ENCODE peak calls at places on chromosomes 13 and 19, in seven cellular contexts. C, P, A, D, E, L and Z are unnamed samples.

GRCh38 chr13:34416833-34417425 is 525.1 kb upstream of the NBEA start:
- DNase-seq in P (peak; percentile 78), C (peak; percentile 83), E (peak; percentile 68), D (no peak), A (no peak), L (no peak), Z (no peak)

GRCh38 chr19:12783849-12784393 is 7.4 kb upstream of the JUNB start:
- DNase-seq in L (peak; percentile 53), P (peak; percentile 81), A (no peak), D (peak; percentile 94), C (no peak), E (peak; percentile 77), Z (peak; percentile 75)

GRCh38 chr19:531009-531752 is 379 bp upstream of the CDC34 start:
- DNase-seq in D (no peak), E (peak; percentile 92), A (no peak), P (peak; percentile 48), L (no peak), C (peak; percentile 72), Z (peak; percentile 91)

GRCh38 chr13:42048625-42049453 is at the start of gene DGKH:
- DNase-seq in A (no peak), C (peak; percentile 70), P (peak; percentile 59), D (peak; percentile 78), E (peak; percentile 86), L (peak; percentile 30), Z (peak; percentile 86)

GRCh38 chr19:30093966-30094770 is 152.1 kb downstream of the URI1 start:
- DNase-seq in D (peak; percentile 23), A (no peak), C (no peak), P (no peak), E (peak; percentile 26), L (no peak), Z (no peak)

GRCh38 chr19:44303976-44304568 is 753 bp downstream of the ZNF235 start:
- DNase-seq in A (no peak), P (peak; percentile 18), L (no peak), E (no peak), C (peak; percentile 47), D (no peak), Z (no peak)

GRCh38 chr13:87344176-87344575 is 327.0 kb upstream of the SLITRK5 start:
- DNase-seq in L (no peak), A (no peak), E (no peak), C (no peak), P (peak; percentile 20), D (no peak), Z (no peak)

GRCh38 chr19:48926909-48927308 is 6.6 kb upstream of the DHDH start:
- DNase-seq in A (peak; percentile 83), P (peak; percentile 99), C (peak; percentile 100), D (peak; percentile 84), L (peak; percentile 80), E (no peak), Z (no peak)

GRCh38 chr13:23960566-23961156 is 63.4 kb upstream of the C1QTNF9B start:
- DNase-seq in E (no peak), C (peak; percentile 59), D (no peak), L (no peak), P (peak; percentile 55), A (peak; percentile 2), Z (no peak)

GRCh38 chr19:403221-404036 is 5.5 kb downstream of the C2CD4C start:
- DNase-seq in E (peak; percentile 32), L (no peak), C (no peak), D (peak; percentile 38), P (no peak), A (no peak), Z (no peak)

GRCh38 chr13:23505007-23505406 is 65.2 kb upstream of the TNFRSF19 start:
- DNase-seq in E (no peak), A (no peak), P (peak; percentile 47), D (no peak), C (peak; percentile 41), L (no peak), Z (no peak)

GRCh38 chr19:33890569-33890968 is 93.9 kb downstream of the KCTD15 start:
- DNase-seq in D (no peak), C (no peak), A (no peak), L (no peak), E (no peak), P (no peak), Z (no peak)

GRCh38 chr13:21567714-21568113 is 36.3 kb downstream of the MICU2 start:
- DNase-seq in P (no peak), E (no peak), D (no peak), C (no peak), L (no peak), A (no peak), Z (no peak)

GRCh38 chr13:44243198-44243852 is 130.3 kb upstream of the SERP2 start:
- DNase-seq in L (no peak), P (peak; percentile 38), E (peak; percentile 67), A (no peak), D (no peak), C (peak; percentile 90), Z (no peak)

GRCh38 chr13:90049989-90050671 is 1297.4 kb upstream of the MIR17HG start:
- DNase-seq in P (no peak), L (no peak), A (no peak), E (no peak), D (no peak), C (no peak), Z (no peak)

GRCh38 chr13:107834717-107835116 is 380.6 kb downstream of the LIG4 start:
- DNase-seq in D (no peak), E (no peak), P (no peak), L (no peak), A (no peak), C (no peak), Z (no peak)

GRCh38 chr19:34481861-34482379 is 362 bp downstream of the WTIP start:
- DNase-seq in A (no peak), P (no peak), D (no peak), C (peak; percentile 56), E (peak; percentile 52), L (no peak), Z (no peak)

GRCh38 chr13:40910324-40911050 is 108.6 kb downstream of the ELF1 start:
- DNase-seq in A (no peak), L (no peak), E (no peak), D (no peak), P (peak; percentile 44), C (peak; percentile 17), Z (no peak)

GRCh38 chr13:25778302-25778701 is 273.5 kb downstream of the SHISA2 start:
- DNase-seq in C (no peak), D (no peak), E (no peak), A (no peak), L (no peak), P (no peak), Z (no peak)

GRCh38 chr13:25783076-25783475 is 268.7 kb downstream of the SHISA2 start:
- DNase-seq in D (no peak), L (no peak), A (no peak), P (no peak), E (no peak), C (no peak), Z (no peak)

GRCh38 chr13:25784119-25784518 is 267.7 kb downstream of the SHISA2 start:
- DNase-seq in C (no peak), A (no peak), D (no peak), P (no peak), L (no peak), E (no peak), Z (no peak)

GRCh38 chr13:25778808-25779207 is 273.0 kb downstream of the SHISA2 start:
- DNase-seq in L (no peak), D (no peak), P (no peak), C (no peak), E (no peak), A (no peak), Z (no peak)

GRCh38 chr13:25783480-25784081 is 268.2 kb downstream of the SHISA2 start:
- DNase-seq in A (no peak), C (no peak), D (no peak), P (no peak), L (no peak), E (no peak), Z (no peak)
- TF ChIP-seq CTCF in A (no peak), C (no peak), D (no peak), P (no peak), L (no peak), E (no peak), Z (no peak)

GRCh38 chr19:4557186-4557970 is 2.1 kb downstream of the SEMA6B start:
- DNase-seq in A (no peak), L (no peak), P (no peak), D (peak; percentile 56), C (no peak), E (no peak), Z (no peak)
- TF ChIP-seq CTCF in A (no peak), L (no peak), P (peak; percentile 31), D (no peak), C (no peak), E (no peak), Z (peak; percentile 18)

GRCh38 chr13:20191902-20192469 is 752 bp downstream of the GJB2 start:
- DNase-seq in L (no peak), A (no peak), D (no peak), E (no peak), C (peak; percentile 32), P (no peak), Z (peak; percentile 68)

GRCh38 chr13:20186771-20187170 is 6.0 kb downstream of the GJB2 start:
- DNase-seq in E (no peak), A (no peak), P (no peak), D (no peak), C (no peak), L (no peak), Z (no peak)

GRCh38 chr13:20191311-20191901 is 1.3 kb downstream of the GJB2 start:
- DNase-seq in D (no peak), C (peak; percentile 83), L (no peak), P (no peak), E (no peak), A (no peak), Z (peak; percentile 62)

GRCh38 chr13:20190481-20191310 is 2.0 kb downstream of the GJB2 start:
- DNase-seq in L (no peak), A (no peak), E (no peak), C (peak; percentile 94), P (peak; percentile 91), D (no peak), Z (no peak)

GRCh38 chr13:20188649-20189553 is 3.8 kb downstream of the GJB2 start:
- DNase-seq in A (no peak), C (no peak), E (no peak), L (no peak), P (no peak), D (no peak), Z (no peak)
- TF ChIP-seq CTCF in A (peak; percentile 29), C (no peak), E (no peak), L (no peak), P (peak; percentile 25), D (no peak), Z (no peak)

DNA sequence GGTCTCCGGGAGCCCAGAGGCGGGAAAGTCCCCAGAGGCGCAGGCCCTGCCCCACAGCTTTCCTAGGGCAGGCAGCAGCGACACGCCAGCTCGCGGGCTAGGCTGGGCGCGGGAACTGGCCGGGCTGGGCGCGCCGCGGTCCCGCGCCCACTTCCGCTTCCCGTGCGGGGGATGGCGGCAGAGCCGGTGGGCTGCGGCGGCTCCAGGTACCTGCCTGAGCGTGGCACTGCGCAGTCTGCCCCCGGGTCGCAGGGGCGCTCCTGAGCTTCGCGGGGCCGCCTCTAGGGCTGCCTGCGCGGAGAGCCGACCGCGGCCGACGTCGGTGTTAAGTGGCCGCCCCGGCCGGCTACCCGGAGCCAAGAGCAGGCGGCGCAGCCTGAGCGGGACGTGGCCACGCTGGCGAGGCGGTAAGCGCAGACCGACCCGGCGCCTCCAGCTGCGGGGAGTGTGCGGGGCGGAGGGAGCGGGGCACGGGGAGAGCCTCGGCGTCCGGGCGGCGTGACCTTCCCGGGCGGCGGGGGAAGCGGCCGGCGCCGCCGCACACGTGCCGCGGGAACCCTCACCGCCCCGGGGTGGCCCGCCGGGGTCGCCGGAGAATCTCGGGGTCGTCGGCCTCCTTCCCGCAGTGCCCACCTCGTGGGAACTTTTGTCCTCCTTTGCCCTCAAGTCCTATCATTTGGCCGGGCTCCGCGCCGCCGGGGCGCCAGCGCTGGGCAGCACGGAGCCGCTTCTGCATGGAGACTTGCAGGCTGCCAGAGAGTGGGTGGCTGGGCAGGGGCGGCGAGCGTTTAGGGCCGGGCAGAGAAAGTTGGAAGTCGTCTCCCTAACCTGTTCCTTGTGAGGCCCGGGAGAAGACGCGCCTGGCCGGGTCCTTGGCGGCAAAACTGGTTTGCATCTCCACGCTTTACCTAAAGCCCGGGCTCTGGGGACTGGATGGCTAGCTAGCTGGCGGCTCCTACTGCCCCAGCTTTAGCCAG is 31.4 kb upstream of the MPHOSPH8 start:
- DNase-seq in C (peak; percentile 32), D (no peak), A (no peak), L (no peak), P (no peak), E (no peak), Z (peak; percentile 61)
- TF ChIP-seq CTCF in C (no peak), D (peak; percentile 25), A (no peak), L (peak; percentile 15), P (peak; percentile 12), E (peak; percentile 9), Z (peak; percentile 28)